ENCODE peak calls at places on chromosomes 2 and 18, in eight cellular contexts. I is B cell, Z is fibroblast of lung, S is ELF-1, L is NCI-H1092 treated with DMSO at 0.1 percent for 48 hours, N is astrocyte of the spinal cord, X is AG10803, A is Kasumi-1. F is an unnamed sample.

GRCh38 chr18:63001861-63002260 is 286.5 kb downstream of the PHLPP1 start:
- DNase-seq in I (no peak), Z (no peak), S (no peak), L (no peak), N (no peak), X (no peak), A (no peak), F (no peak)

GRCh38 chr2:53848062-53848461 is 11.7 kb downstream of the GPR75 start:
- DNase-seq in I (no peak), Z (no peak), S (no peak), L (no peak), N (no peak), X (no peak), A (no peak), F (no peak)

GRCh38 chr18:10841203-10841602 is 308.2 kb downstream of the PIEZO2 start:
- DNase-seq in I (no peak), Z (no peak), S (no peak), L (no peak), N (no peak), X (peak; percentile 8), A (no peak), F (no peak)

GRCh38 chr18:46412831-46413371 is 244.1 kb downstream of the LOXHD1 start:
- DNase-seq in I (no peak), Z (no peak), S (no peak), L (peak; percentile 57), N (no peak), X (no peak), A (no peak), F (no peak)

GRCh38 chr2:238925816-238926215 is 77.9 kb downstream of the TWIST2 start:
- DNase-seq in I (no peak), Z (no peak), S (no peak), L (no peak), N (no peak), X (no peak), A (no peak), F (no peak)

GRCh38 chr18:62979172-62979571 is 263.8 kb downstream of the PHLPP1 start:
- DNase-seq in I (no peak), Z (peak; percentile 87), S (no peak), L (peak; percentile 83), N (peak; percentile 83), X (peak; percentile 85), A (peak; percentile 83), F (no peak)

GRCh38 chr18:54254265-54254758 is 15.0 kb upstream of the POLI start:
- DNase-seq in I (no peak), Z (peak; percentile 40), S (peak; percentile 35), L (no peak), N (peak; percentile 73), X (peak; percentile 42), A (no peak), F (peak; percentile 51)

GRCh38 chr2:134431837-134432437 is 178.1 kb downstream of the MGAT5 start:
- DNase-seq in I (no peak), Z (peak; percentile 63), S (peak; percentile 40), L (no peak), N (peak; percentile 67), X (peak; percentile 34), A (no peak), F (peak; percentile 66)

GRCh38 chr2:42252464-42252863 is 83.3 kb downstream of the EML4 start:
- DNase-seq in I (no peak), Z (peak; percentile 52), S (no peak), L (no peak), N (no peak), X (no peak), A (no peak), F (no peak)

GRCh38 chr18:9437049-9437448 is 38.3 kb upstream of the RALBP1 start:
- DNase-seq in I (no peak), Z (peak; percentile 64), S (no peak), L (no peak), N (peak; percentile 16), X (peak; percentile 85), A (peak; percentile 21), F (no peak)

GRCh38 chr2:35973132-35973736 is 382.3 kb upstream of the CRIM1 start:
- DNase-seq in I (no peak), Z (peak; percentile 43), S (no peak), L (no peak), N (peak; percentile 26), X (peak; percentile 50), A (peak; percentile 48), F (peak; percentile 65)

GRCh38 chr2:155600296-155600695 is 732.2 kb downstream of the NR4A2 start:
- DNase-seq in I (no peak), Z (no peak), S (no peak), L (no peak), N (no peak), X (no peak), A (no peak), F (no peak)

GRCh38 chr2:150630587-150631235 is 143.2 kb upstream of the RND3 start:
- DNase-seq in I (no peak), Z (peak; percentile 94), S (no peak), L (no peak), N (peak; percentile 61), X (peak; percentile 88), A (no peak), F (no peak)

GRCh38 chr2:109284816-109285215 is 155.8 kb downstream of the SH3RF3 start:
- DNase-seq in I (no peak), Z (peak; percentile 64), S (no peak), L (peak; percentile 10), N (peak; percentile 64), X (peak; percentile 82), A (peak; percentile 56), F (no peak)

GRCh38 chr2:239498981-239499633 is 98.3 kb upstream of the HDAC4 start:
- DNase-seq in I (no peak), Z (peak; percentile 60), S (no peak), L (no peak), N (no peak), X (peak; percentile 66), A (no peak), F (no peak)

F was measured in endodermal cell.